ENCODE peak calls at places on chromosome 12, in seven cellular contexts. N is esophagus squamous epithelium, R is IMR-90, T is heart left ventricle, L is lower leg skin, H is stomach, C is right lobe of liver. A is an unnamed sample.

GRCh38 chr12:18750087-18750486 is 12.2 kb downstream of the CAPZA3 start:
- DNase-seq in H (no peak), T (no peak), N (no peak), R (peak), C (no peak), L (no peak), A (no peak)

GRCh38 chr12:46268349-46268616 is 560 bp downstream of the SLC38A1 start:
- DNase-seq in L (no peak), H (no peak), R (peak), N (no peak), C (no peak), T (no peak), A (no peak)

GRCh38 chr12:6323340-6323994 is 13.0 kb downstream of the PLEKHG6 start:
- DNase-seq in T (peak), N (no peak), R (peak), H (peak), L (no peak), C (peak), A (no peak)

GRCh38 chr12:570237-570925 is 92.9 kb downstream of the NINJ2 start:
- DNase-seq in N (no peak), C (peak), L (peak), T (peak), R (peak), H (peak), A (no peak)

GRCh38 chr12:114917953-114918352 is 234.0 kb upstream of the TBX3 start:
- DNase-seq in H (no peak), N (no peak), C (no peak), T (no peak), R (no peak), L (no peak), A (no peak)

GRCh38 chr12:117025481-117026151 is 73.6 kb downstream of the TESC start:
- DNase-seq in T (peak), H (peak), C (peak), L (peak), N (no peak), R (peak), A (no peak)

GRCh38 chr12:42504049-42504448 is 85.5 kb downstream of the PRICKLE1 start:
- DNase-seq in H (no peak), T (peak), C (no peak), N (no peak), R (peak), L (no peak), A (no peak)

GRCh38 chr12:46556105-46556559 is 183.6 kb upstream of the SLC38A2 start:
- DNase-seq in L (no peak), T (no peak), H (no peak), C (no peak), R (peak), N (no peak), A (no peak)

GRCh38 chr12:22380029-22380428 is 45.5 kb upstream of the ST8SIA1 start:
- DNase-seq in N (no peak), L (no peak), H (no peak), T (no peak), R (no peak), C (no peak), A (no peak)

GRCh38 chr12:123433615-123434014 is 2.9 kb downstream of the RILPL2 start:
- DNase-seq in H (no peak), R (no peak), C (no peak), T (no peak), L (no peak), N (no peak), A (no peak)

GRCh38 chr12:122943196-122943595 is 23.1 kb downstream of the ABCB9 start:
- DNase-seq in T (peak), R (peak), H (no peak), C (no peak), L (no peak), N (no peak), A (no peak)

GRCh38 chr12:94545937-94546771 is 86.5 kb upstream of the CEP83 start:
- DNase-seq in C (peak), L (no peak), N (no peak), H (peak), R (peak), T (peak), A (no peak)

GRCh38 chr12:68319988-68320623 is 12.1 kb downstream of the MDM1 start:
- DNase-seq in T (peak), R (peak), H (no peak), N (no peak), L (no peak), C (no peak), A (no peak)

GRCh38 chr12:288687-289086 is 26.1 kb upstream of the SLC6A13 start:
- DNase-seq in L (no peak), T (peak), C (no peak), H (peak), R (peak), N (no peak), A (no peak)

GRCh38 chr12:123384318-123384993 is 524 bp downstream of the KMT5A start:
- DNase-seq in N (no peak), T (no peak), R (no peak), L (no peak), H (no peak), C (peak), A (no peak)

GRCh38 chr12:95282266-95282665 is 64.7 kb downstream of the VEZT start:
- DNase-seq in H (no peak), R (peak), L (no peak), T (no peak), C (no peak), N (no peak), A (no peak)

DNA sequence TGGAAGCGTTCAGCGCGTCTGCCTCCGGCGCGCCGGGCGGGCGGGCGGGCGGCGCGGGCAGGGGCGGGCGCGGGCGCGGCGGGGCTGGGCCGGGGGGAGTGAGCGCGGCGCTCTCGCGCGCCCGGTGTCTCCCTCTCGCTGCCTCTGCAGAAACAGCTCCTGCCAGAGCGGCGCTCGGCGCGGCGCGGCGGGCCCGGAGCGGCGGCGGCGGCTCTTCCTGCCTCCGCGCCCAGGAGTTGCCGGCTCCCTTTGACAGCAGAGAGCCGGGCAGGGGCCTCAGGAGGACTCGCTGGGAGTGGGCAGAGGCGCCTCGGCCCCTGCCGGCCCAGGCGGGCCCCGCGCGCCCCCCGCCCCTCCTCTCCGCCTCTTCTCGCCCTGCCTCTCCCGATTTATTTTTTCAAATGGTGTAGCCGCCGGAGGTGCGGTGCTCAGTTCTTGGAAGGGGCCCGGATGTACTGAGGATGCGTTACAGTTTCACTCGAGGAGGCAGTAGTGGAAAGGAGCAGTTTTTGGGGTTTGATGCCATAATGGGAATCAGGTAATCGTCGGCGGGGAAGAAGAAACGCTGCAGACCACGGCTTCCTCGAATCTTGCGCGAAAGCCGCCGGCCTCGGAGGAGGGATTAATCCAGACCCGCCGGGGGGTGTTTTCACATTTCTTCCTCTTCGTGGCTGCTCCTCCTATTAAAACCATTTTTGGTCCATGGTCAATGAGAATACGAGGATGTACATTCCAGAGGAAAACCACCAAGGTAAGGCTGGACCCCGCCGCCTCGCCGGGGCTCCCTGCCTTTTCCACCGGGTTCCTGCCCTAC is at the start of gene CACNA1C:
- DNase-seq in R (peak), C (no peak), T (peak), N (no peak), H (peak), L (no peak), A (no peak)
- TF ChIP-seq CTCF in R (peak), C (no peak), T (peak), N (no peak), H (peak), L (no peak), A (no peak)

DNA sequence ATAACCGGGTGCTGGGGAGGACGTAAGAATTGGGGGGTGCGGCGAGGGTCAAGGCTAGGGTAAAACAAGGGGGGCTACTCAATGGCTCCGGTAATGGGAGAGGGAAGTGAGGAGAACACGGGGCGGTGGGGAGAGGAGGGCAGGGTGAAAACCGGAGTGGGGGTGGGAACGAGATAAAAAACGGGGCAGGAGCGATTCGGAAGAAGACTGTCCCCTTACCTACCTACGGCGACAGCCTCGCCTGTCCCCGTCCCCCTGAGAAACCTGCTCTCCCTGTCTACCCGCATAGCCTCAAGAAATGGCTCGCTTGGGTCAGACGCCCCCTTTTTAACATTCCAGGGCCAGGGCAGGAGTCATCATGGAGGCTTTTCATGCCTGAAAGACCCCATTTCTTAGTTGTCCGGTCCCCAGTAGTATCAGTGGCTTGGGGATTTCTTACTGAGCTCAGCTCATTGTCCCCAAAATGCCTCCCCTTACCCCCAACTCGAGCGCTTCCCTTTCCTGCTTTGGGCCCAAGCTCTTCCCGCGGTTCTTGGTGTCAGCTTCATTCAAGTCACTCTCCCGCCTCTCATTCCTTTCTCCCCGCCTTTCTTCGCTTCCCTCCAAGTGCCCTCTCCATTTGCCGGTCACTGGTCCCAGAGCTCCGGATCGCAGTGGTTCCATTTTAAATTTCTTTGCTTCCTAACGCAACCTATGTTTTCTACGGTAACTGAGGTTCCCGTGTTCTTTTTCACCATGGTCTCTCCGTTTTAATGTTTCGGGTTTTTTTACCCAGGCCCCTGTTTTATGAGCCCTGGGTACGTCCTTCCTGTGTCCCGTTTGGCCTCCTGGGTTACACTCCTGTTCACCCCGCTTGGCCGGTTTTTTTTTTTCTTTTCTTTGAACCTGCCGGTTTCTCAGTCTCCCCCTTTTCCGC is 1.2 kb upstream of the WSB2 start:
- DNase-seq in R (peak), T (peak), C (peak), N (no peak), H (peak), L (peak), A (no peak)
- TF ChIP-seq POLR2A in R (peak), T (no peak), C (peak), N (no peak), H (no peak), L (no peak), A (no peak)

GRCh38 chr12:132300789-132301722 is 28.3 kb downstream of the GALNT9 start:
- DNase-seq in C (no peak), L (no peak), N (no peak), H (no peak), T (no peak), R (no peak), A (no peak)
- H3K4me3 ChIP-seq in C (no peak), L (no peak), N (no peak), H (no peak), T (no peak), R (no peak), A (no peak)

GRCh38 chr12:103811791-103812190 is 29.2 kb downstream of the NT5DC3 start:
- DNase-seq in R (no peak), T (no peak), L (no peak), C (no peak), N (no peak), H (no peak), A (no peak)

GRCh38 chr12:103814436-103814835 is 26.6 kb downstream of the NT5DC3 start:
- DNase-seq in T (no peak), H (no peak), L (no peak), N (no peak), C (no peak), R (no peak), A (no peak)

GRCh38 chr12:103813426-103813825 is 27.6 kb downstream of the NT5DC3 start:
- DNase-seq in C (no peak), R (no peak), T (no peak), L (no peak), N (no peak), H (no peak), A (no peak)

GRCh38 chr12:103813949-103814348 is 27.1 kb downstream of the NT5DC3 start:
- DNase-seq in T (no peak), L (no peak), C (no peak), N (no peak), H (no peak), R (no peak), A (no peak)

GRCh38 chr12:103812789-103813188 is 28.2 kb downstream of the NT5DC3 start:
- DNase-seq in H (no peak), L (no peak), T (no peak), R (no peak), C (no peak), N (no peak), A (no peak)
- TF ChIP-seq CTCF in H (no peak), L (no peak), T (no peak), R (no peak), C (no peak), N (no peak), A (no peak)

GRCh38 chr12:56300644-56301464 is 724 bp upstream of the CS start:
- DNase-seq in R (no peak), T (no peak), L (no peak), N (no peak), H (no peak), C (no peak), A (no peak)
- TF ChIP-seq POLR2A in R (no peak), T (no peak), L (no peak), N (no peak), H (no peak), C (no peak), A (no peak)

A was measured in vagina.